ENCODE peak calls at places on chromosome 19, in seven cellular contexts. X, F, C, R, J, U and Z are unnamed samples.

GRCh38 chr19:49801966-49802661 is 11.0 kb downstream of the FUZ start:
- DNase-seq in X (no peak), F (peak; percentile 76), C (peak; percentile 27), R (no peak), J (no peak), U (peak; percentile 84), Z (peak; percentile 94)

GRCh38 chr19:51742736-51743288 is 8.9 kb downstream of the FPR1 start:
- DNase-seq in X (no peak), F (no peak), C (no peak), R (no peak), J (no peak), U (no peak), Z (no peak)

GRCh38 chr19:10339380-10339960 is at the start of gene ICAM3:
- DNase-seq in X (no peak), F (no peak), C (no peak), R (peak; percentile 44), J (peak; percentile 56), U (no peak), Z (peak; percentile 83)

GRCh38 chr19:16626796-16627193 is 1.2 kb downstream of the MED26 start:
- DNase-seq in X (no peak), F (no peak), C (no peak), R (no peak), J (no peak), U (peak; percentile 21), Z (no peak)

GRCh38 chr19:50777830-50778303 is 7.6 kb downstream of the GPR32 start:
- DNase-seq in X (no peak), F (no peak), C (no peak), R (no peak), J (no peak), U (peak; percentile 68), Z (no peak)

GRCh38 chr19:49549045-49549444 is 21.2 kb downstream of the RCN3 start:
- DNase-seq in X (no peak), F (no peak), C (no peak), R (no peak), J (peak; percentile 45), U (no peak), Z (no peak)

GRCh38 chr19:53520547-53521372 is 17.2 kb upstream of the ZNF331 start:
- DNase-seq in X (no peak), F (peak; percentile 92), C (peak; percentile 99), R (peak; percentile 89), J (peak; percentile 91), U (peak; percentile 98), Z (peak; percentile 96)

GRCh38 chr19:5479958-5480357 is 24.7 kb downstream of the ZNRF4 start:
- DNase-seq in X (no peak), F (no peak), C (peak; percentile 87), R (no peak), J (no peak), U (no peak), Z (no peak)

GRCh38 chr19:55352040-55352439 is 2.5 kb downstream of the COX6B2 start:
- DNase-seq in X (no peak), F (no peak), C (no peak), R (no peak), J (no peak), U (no peak), Z (no peak)

GRCh38 chr19:18946918-18947317 is 5.9 kb upstream of the HOMER3 start:
- DNase-seq in X (no peak), F (no peak), C (peak; percentile 36), R (no peak), J (no peak), U (no peak), Z (no peak)

GRCh38 chr19:46482645-46483044 is 11.3 kb upstream of the PNMA8A start:
- DNase-seq in X (no peak), F (no peak), C (no peak), R (no peak), J (no peak), U (no peak), Z (no peak)

GRCh38 chr19:13974073-13974472 is 21.8 kb downstream of the DCAF15 start:
- DNase-seq in X (no peak), F (no peak), C (peak; percentile 51), R (peak; percentile 25), J (peak; percentile 69), U (peak; percentile 82), Z (no peak)

GRCh38 chr19:29022599-29022998 is 190.4 kb downstream of the UQCRFS1 start:
- DNase-seq in X (no peak), F (no peak), C (no peak), R (no peak), J (no peak), U (no peak), Z (no peak)